ENCODE peak calls at places on chromosome 13, in ten cellular contexts. Q is HFFc6; T is dorsolateral prefrontal cortex; P is CD8-positive, alpha-beta T cell; E is SK-N-SH; C is H9; N is neural progenitor cell; R is Panc1; F is psoas muscle; D is cardiac muscle cell. K is an unnamed sample.
A peak's percentile ranks its signal among the peaks of the same experiment; 100 is the strongest.

GRCh38 chr13:46160474-46161066 is 21.4 kb downstream of the LCP1 start:
- DNase-seq in Q (peak; percentile 39), T (peak; percentile 21), P (no peak), E (peak; percentile 75), C (no peak), N (peak; percentile 53), R (peak; percentile 30), F (no peak), D (peak; percentile 75), K (peak; percentile 70)

GRCh38 chr13:105990256-105990958 is 545.1 kb downstream of the EFNB2 start:
- DNase-seq in Q (no peak), T (no peak), P (no peak), E (no peak), C (no peak), N (no peak), R (no peak), F (no peak), D (no peak), K (peak; percentile 58)

GRCh38 chr13:99281811-99282263 is 23.7 kb upstream of the GPR18 start:
- DNase-seq in Q (no peak), T (no peak), P (no peak), E (no peak), C (no peak), N (no peak), R (no peak), F (peak; percentile 74), D (no peak), K (peak; percentile 48)

GRCh38 chr13:51663980-51664957 is 80.0 kb downstream of the WDFY2 start:
- DNase-seq in Q (no peak), T (no peak), P (no peak), E (no peak), C (no peak), N (no peak), R (no peak), F (no peak), D (peak; percentile 41), K (no peak)

GRCh38 chr13:109273326-109273751 is 513.0 kb downstream of the IRS2 start:
- DNase-seq in Q (no peak), T (no peak), P (no peak), E (no peak), C (no peak), N (no peak), R (no peak), F (no peak), D (peak; percentile 34), K (peak; percentile 74)

GRCh38 chr13:37775871-37776270 is 93.7 kb downstream of the TRPC4 start:
- DNase-seq in Q (peak; percentile 34), T (no peak), P (no peak), E (no peak), C (no peak), N (no peak), R (no peak), F (no peak), D (no peak), K (no peak)

GRCh38 chr13:109586509-109587346 is 199.7 kb downstream of the IRS2 start:
- DNase-seq in Q (no peak), T (no peak), P (no peak), E (no peak), C (no peak), N (no peak), R (no peak), F (no peak), D (no peak), K (no peak)

GRCh38 chr13:98462241-98462882 is 114.5 kb downstream of the STK24 start:
- DNase-seq in Q (no peak), T (no peak), P (no peak), E (no peak), C (no peak), N (no peak), R (no peak), F (no peak), D (no peak), K (no peak)

GRCh38 chr13:107185889-107186288 is 618.0 kb upstream of the ARGLU1 start:
- DNase-seq in Q (no peak), T (no peak), P (no peak), E (no peak), C (no peak), N (no peak), R (no peak), F (no peak), D (peak; percentile 30), K (peak; percentile 61)

GRCh38 chr13:99796175-99796819 is 175.3 kb downstream of the ZIC5 start:
- DNase-seq in Q (peak; percentile 12), T (no peak), P (no peak), E (no peak), C (peak; percentile 62), N (peak; percentile 89), R (no peak), F (no peak), D (peak; percentile 47), K (peak; percentile 72)

GRCh38 chr13:28655566-28655965 is 3.4 kb upstream of the POMP start:
- DNase-seq in Q (peak; percentile 66), T (no peak), P (no peak), E (no peak), C (no peak), N (no peak), R (no peak), F (no peak), D (peak; percentile 46), K (peak; percentile 28)

GRCh38 chr13:94209110-94209509 is 270.4 kb downstream of the DCT start:
- DNase-seq in Q (no peak), T (no peak), P (no peak), E (no peak), C (no peak), N (no peak), R (no peak), F (no peak), D (peak; percentile 29), K (peak; percentile 21)

GRCh38 chr13:95185851-95186250 is 115.4 kb downstream of the ABCC4 start:
- DNase-seq in Q (no peak), T (no peak), P (peak; percentile 7), E (no peak), C (no peak), N (no peak), R (no peak), F (no peak), D (peak; percentile 37), K (no peak)

GRCh38 chr13:45086484-45086883 is 33.8 kb upstream of the GTF2F2 start:
- DNase-seq in Q (peak; percentile 96), T (no peak), P (no peak), E (no peak), C (no peak), N (no peak), R (no peak), F (no peak), D (peak; percentile 25), K (no peak)

GRCh38 chr13:20182231-20182846 is 10.4 kb downstream of the GJB2 start:
- DNase-seq in Q (peak; percentile 64), T (peak; percentile 27), P (peak; percentile 12), E (peak; percentile 84), C (peak; percentile 66), N (peak; percentile 81), R (peak; percentile 50), F (no peak), D (peak; percentile 87), K (peak; percentile 78)

GRCh38 chr13:113947321-113948033 is 26.4 kb downstream of the C13orf46 start:
- DNase-seq in Q (peak; percentile 46), T (peak; percentile 28), P (no peak), E (no peak), C (peak; percentile 49), N (peak; percentile 30), R (no peak), F (peak; percentile 68), D (peak; percentile 70), K (peak; percentile 62)
- TF ChIP-seq CTCF in Q (peak; percentile 78), T (peak; percentile 69), P (no peak), E (peak; percentile 13), C (peak; percentile 53), N (peak; percentile 23), R (no peak), F (peak; percentile 61), D (peak; percentile 65), K (peak; percentile 88)

DNA sequence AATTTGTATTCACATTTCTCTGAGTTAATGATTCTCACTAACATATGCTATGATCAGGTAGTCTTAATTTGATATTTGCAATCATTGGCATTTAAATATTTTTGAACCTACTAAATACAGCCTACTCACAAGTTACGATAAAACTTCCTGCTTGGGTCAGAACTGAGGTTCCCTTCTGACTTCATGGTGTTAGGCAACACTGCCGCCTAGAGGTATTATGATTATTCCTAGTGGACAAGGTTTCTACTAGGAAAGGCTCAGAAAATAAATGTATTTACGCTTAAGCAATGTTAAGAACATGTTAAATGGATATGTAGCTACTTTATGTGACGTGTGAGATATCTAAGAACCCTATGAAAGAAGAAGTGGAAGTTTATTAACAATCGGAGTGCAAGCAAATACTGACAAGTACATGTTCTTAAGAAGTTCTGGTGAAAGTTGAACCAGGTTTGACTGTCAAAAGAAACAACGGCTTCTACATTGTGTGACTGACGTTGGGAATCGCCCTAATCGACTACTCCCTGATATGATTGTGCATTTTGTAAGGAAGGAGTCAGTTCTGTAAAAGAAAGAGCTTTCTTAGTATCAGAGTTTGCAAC is 1395.8 kb downstream of the SLITRK5 start:
- DNase-seq in Q (no peak), T (no peak), P (no peak), E (peak; percentile 19), C (peak; percentile 28), N (peak; percentile 75), R (peak; percentile 12), F (no peak), D (peak; percentile 38), K (peak; percentile 79)
- TF ChIP-seq CTCF in Q (peak; percentile 39), T (peak; percentile 64), P (peak; percentile 34), E (peak; percentile 70), C (peak; percentile 80), N (peak; percentile 71), R (peak; percentile 67), F (peak; percentile 15), D (peak; percentile 56), K (peak; percentile 60)

DNA sequence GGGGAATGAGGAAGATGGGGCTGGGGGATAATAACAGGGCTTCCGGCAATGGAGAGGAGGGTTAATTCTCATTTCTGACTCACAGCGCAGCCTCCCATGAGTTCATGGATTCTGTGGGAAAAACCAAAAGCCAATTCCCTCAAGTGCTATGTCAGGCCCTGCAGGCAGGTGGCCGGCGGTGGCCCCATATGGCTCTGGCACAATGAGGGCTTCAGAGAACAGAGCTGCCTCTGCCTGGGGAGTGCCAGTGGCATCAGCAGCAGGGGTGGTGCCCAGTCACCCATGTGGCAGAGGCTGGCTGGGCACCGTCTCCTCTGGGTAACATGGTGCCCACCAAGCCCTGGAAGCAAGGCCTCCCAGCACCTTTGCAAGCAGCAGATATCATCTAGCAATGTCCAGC is 69.1 kb downstream of the ALOX5AP start:
- DNase-seq in Q (no peak), T (no peak), P (no peak), E (peak; percentile 29), C (no peak), N (no peak), R (no peak), F (no peak), D (no peak), K (no peak)
- TF ChIP-seq CTCF in Q (peak; percentile 66), T (peak; percentile 49), P (no peak), E (peak; percentile 38), C (peak; percentile 44), N (no peak), R (peak; percentile 28), F (no peak), D (peak; percentile 11), K (no peak)

DNA sequence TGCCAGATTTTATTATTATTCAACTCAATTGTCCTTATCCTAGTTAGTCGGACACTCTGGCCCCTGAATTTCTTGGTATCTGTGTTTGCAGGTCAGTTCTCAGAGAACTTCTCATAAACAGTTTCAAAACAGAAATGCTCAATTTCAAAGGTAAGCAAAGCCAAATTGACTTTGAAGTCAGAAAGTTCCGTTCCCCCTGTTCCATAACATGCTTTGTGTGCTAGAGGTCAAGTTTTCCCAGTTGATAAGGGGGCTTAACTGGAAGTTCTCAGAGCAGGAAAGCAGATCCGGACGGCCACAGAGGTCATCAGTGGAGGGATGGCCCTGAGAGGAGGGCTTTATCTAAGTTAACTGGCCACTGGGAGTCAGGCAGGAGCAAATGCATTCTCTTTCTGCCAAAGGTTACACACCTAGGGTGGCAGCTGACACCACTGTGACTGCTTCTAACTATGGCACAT is 417.2 kb downstream of the COG6 start:
- DNase-seq in Q (no peak), T (no peak), P (no peak), E (no peak), C (no peak), N (no peak), R (no peak), F (no peak), D (no peak), K (no peak)
- TF ChIP-seq CTCF in Q (no peak), T (no peak), P (no peak), E (no peak), C (no peak), N (no peak), R (no peak), F (no peak), D (no peak), K (no peak)